ENCODE peak calls at places on chromosomes 1 and 21, in five cellular contexts. G is neuronal stem cell, H is mesenchymal stem cell, J is H9, P is H1. M is an unnamed sample.
A peak's percentile ranks its signal among the peaks of the same experiment; 100 is the strongest.

GRCh38 chr1:16075337-16076002 is 2.0 kb upstream of the FAM131C start:
- DNase-seq in H (peak; percentile 52), P (no peak), J (no peak), G (no peak), M (no peak)

GRCh38 chr1:92125204-92125603 is 45.1 kb downstream of the BTBD8 start:
- DNase-seq in G (no peak), H (no peak), J (no peak), P (no peak), M (no peak)

GRCh38 chr1:26861889-26862371 is 1.0 kb upstream of the SFN start:
- DNase-seq in H (no peak), J (no peak), P (no peak), G (no peak), M (no peak)

GRCh38 chr1:180386740-180387367 is 115.5 kb downstream of the ACBD6 start:
- DNase-seq in J (no peak), H (no peak), P (no peak), G (no peak), M (no peak)

GRCh38 chr1:58802640-58803476 is 19.0 kb upstream of the JUN start:
- DNase-seq in G (no peak), P (no peak), J (no peak), H (no peak), M (no peak)

GRCh38 chr21:27346041-27346448 is 379.2 kb upstream of the ADAMTS5 start:
- DNase-seq in J (no peak), G (no peak), P (no peak), H (peak; percentile 28), M (no peak)

GRCh38 chr1:6460349-6461236 is 5.4 kb downstream of the TNFRSF25 start:
- DNase-seq in J (no peak), G (no peak), H (no peak), P (no peak), M (no peak)

GRCh38 chr1:2134604-2135307 is 59.8 kb downstream of the FAAP20 start:
- DNase-seq in P (no peak), H (no peak), J (no peak), G (no peak), M (peak; percentile 89)

GRCh38 chr1:167345386-167345733 is 124.7 kb downstream of the POU2F1 start:
- DNase-seq in J (no peak), H (peak; percentile 15), G (no peak), P (no peak), M (no peak)

GRCh38 chr1:10161541-10162290 is 48.7 kb upstream of the KIF1B start:
- DNase-seq in H (no peak), P (no peak), J (no peak), G (no peak), M (no peak)

DNA sequence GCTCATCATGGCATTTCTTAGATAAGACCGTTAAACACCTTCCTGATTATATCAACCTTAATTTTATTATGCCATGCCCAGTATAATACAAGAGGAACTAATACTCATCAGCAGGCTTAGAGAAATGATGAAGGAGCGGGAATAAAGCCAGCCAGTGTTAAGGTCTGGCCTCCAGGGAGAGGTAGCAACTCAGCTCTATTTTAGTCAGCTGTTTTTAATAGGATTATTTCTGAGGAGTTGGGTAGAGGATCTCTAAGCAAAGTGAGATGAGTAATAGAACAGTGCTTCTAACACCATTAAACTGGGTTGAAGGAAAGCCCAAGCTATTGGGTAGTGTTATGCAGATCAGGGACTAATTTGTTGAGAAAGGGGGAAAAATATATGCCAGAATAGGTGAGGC is 921.5 kb downstream of the TTLL7 start:
- DNase-seq in H (no peak), J (no peak), G (no peak), P (no peak), M (no peak)
- H4K91ac ChIP-seq in H (no peak overlapping the region), J (no peak overlapping the region), G (no peak overlapping the region), P (no peak overlapping the region), M (no peak overlapping the region)

GRCh38 chr1:222696741-222697140 is 15.6 kb downstream of the AIDA start:
- DNase-seq in H (no peak), G (no peak), J (no peak), P (no peak), M (no peak)
- H2BK12ac ChIP-seq in H (no peak overlapping the region), G (no peak overlapping the region), J (no peak overlapping the region), P (no peak overlapping the region), M (no peak overlapping the region)

DNA sequence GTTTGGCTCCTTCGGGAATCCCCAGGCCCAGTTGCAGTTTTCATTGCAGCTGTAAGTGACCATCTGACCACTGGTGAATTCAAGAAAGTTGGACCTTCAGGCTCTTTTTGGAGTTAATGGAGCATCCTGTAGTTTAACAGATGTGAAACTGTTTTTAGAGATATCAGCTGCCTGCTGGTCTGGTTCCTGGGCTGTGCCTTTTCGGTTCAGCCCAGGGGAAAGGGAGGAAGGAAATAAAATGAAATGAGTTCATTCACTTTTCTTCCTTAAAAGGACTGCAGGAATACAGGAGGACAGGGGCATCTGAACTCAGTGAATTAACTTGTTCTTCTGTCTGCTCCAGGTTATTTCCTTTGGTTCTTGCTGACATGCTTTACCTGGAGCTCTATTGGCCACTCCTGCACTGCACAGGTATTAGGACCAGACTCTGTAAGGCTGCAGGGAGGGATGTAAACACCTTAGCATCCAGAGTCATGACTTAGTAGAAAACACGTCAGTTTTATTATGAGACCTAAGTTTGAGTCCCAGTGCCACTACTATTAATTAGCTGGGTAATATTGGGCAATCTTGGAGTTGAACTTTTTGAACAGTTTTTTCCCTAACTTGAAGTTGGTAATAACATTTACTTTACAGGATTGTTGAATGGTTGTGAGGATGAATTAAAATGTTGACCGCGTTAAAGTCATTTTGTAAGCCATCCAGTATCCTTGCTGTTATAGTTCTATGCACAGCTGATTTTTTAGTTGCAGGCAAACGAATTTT is 83.6 kb downstream of the LRRC8D start:
- DNase-seq in H (no peak), J (no peak), G (no peak), P (no peak), M (no peak)
- H3K18ac ChIP-seq in H (peak overlapping the region; percentile 53), J (no peak overlapping the region), G (no peak overlapping the region), P (no peak overlapping the region), M (no peak overlapping the region)

DNA sequence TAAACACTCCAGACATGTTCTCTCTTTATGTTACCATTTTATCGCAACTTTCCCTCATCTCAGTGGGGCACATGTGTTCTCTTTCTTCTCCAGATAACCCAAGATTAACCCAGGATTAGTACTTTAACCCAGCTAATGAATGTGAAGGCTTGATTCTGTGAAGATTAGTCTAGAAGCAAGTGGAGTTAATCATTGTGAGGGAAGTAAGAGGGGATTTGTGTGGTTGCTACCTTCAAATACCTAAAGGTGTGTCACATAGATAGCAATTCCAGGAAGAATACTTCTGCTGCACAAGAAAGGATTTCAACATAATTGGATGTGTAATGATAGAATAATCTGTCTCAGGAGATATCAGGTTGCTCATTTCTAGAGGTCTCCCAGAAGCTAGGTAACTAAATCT is 327.1 kb downstream of the PBX1 start:
- DNase-seq in H (no peak), G (no peak), J (no peak), P (no peak), M (peak; percentile 85)
- H4K91ac ChIP-seq in H (no peak overlapping the region), G (no peak overlapping the region), J (no peak overlapping the region), P (no peak overlapping the region), M (no peak overlapping the region)

GRCh38 chr1:225225681-225226080 is 202.2 kb downstream of the LBR start:
- DNase-seq in J (no peak), P (no peak), H (no peak), G (no peak), M (peak; percentile 78)
- H2BK12ac ChIP-seq in J (no peak overlapping the region), P (no peak overlapping the region), H (no peak overlapping the region), G (no peak overlapping the region), M (no peak overlapping the region)

GRCh38 chr21:46021398-46021797 is 39.8 kb downstream of the COL6A1 start:
- DNase-seq in H (no peak), J (no peak), P (no peak), G (no peak), M (no peak)
- H3K18ac ChIP-seq in H (peak overlapping the region; percentile 72), J (no peak overlapping the region), P (no peak overlapping the region), G (no peak overlapping the region), M (no peak overlapping the region)

GRCh38 chr21:35853321-35853922 is 206.9 kb downstream of the SETD4 start:
- DNase-seq in G (no peak), J (no peak), P (no peak), H (peak; percentile 29), M (no peak)

GRCh38 chr21:35852820-35853219 is 207.5 kb downstream of the SETD4 start:
- DNase-seq in J (no peak), P (no peak), G (no peak), H (no peak), M (no peak)

GRCh38 chr21:35849131-35849530 is 211.2 kb downstream of the SETD4 start:
- DNase-seq in J (no peak), P (no peak), G (no peak), H (no peak), M (no peak)

GRCh38 chr21:35850542-35851103 is 209.7 kb downstream of the SETD4 start:
- DNase-seq in J (no peak), G (no peak), P (no peak), H (no peak), M (no peak)

DNA sequence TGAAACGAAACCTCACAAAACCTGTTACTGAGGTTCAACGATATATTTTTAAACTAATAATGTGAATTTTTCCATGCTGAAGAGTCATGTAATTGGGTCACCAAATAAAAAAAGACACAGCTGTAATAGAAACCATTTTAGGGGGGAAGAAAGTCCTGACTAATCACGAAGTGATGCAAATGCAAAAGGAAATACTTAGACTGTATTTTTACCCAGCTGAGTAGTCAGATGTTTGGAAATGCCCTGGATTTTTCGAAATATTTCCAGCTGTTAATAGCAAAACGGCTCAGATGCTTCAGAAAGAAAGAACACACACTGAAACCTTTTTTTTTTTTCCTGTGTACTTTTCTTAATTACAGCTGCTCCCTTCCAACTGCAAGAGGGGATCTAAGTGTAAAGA is 210.3 kb downstream of the SETD4 start:
- DNase-seq in H (peak; percentile 50), P (no peak), J (no peak), G (no peak), M (no peak)
- H4K91ac ChIP-seq in H (no peak overlapping the region), P (no peak overlapping the region), J (no peak overlapping the region), G (no peak overlapping the region), M (no peak overlapping the region)

GRCh38 chr1:114671011-114671938 is 1.4 kb upstream of the DENND2C start:
- DNase-seq in P (no peak), H (peak; percentile 12), J (no peak), G (no peak), M (peak; percentile 10)
- H2BK12ac ChIP-seq in P (no peak overlapping the region), H (no peak overlapping the region), J (no peak overlapping the region), G (no peak overlapping the region), M (no peak overlapping the region)